ENCODE peak calls at places on chromosome 9, in five cellular contexts. T, G, D, I and C are unnamed samples.

GRCh38 chr9:88364706-88365105 is 23.5 kb upstream of the SPIN1 start:
- DNase-seq in I (no peak), T (no peak), D (no peak), G (no peak), C (no peak)

GRCh38 chr9:105275938-105276337 is 31.5 kb downstream of the SLC44A1 start:
- DNase-seq in T (no peak), D (no peak), G (no peak), I (no peak), C (no peak)

GRCh38 chr9:35920004-35920658 is 10.8 kb downstream of the SPAAR start:
- DNase-seq in I (no peak), G (no peak), D (peak), T (no peak), C (no peak)

GRCh38 chr9:10371824-10372223 is 241.0 kb downstream of the PTPRD start:
- DNase-seq in D (no peak), I (no peak), G (no peak), T (no peak), C (no peak)

GRCh38 chr9:88011005-88011766 is 36.9 kb upstream of the CDK20 start:
- DNase-seq in G (no peak), I (no peak), T (no peak), D (peak), C (no peak)

GRCh38 chr9:111952559-111952958 is 55.9 kb downstream of the UGCG start:
- DNase-seq in G (peak), T (no peak), D (peak), I (no peak), C (no peak)

GRCh38 chr9:2623046-2623865 is 1.7 kb downstream of the VLDLR start:
- DNase-seq in D (peak), T (no peak), I (peak), G (peak), C (peak)

GRCh38 chr9:106655966-106656365 is 207.0 kb upstream of the ZNF462 start:
- DNase-seq in T (no peak), G (no peak), I (no peak), D (no peak), C (no peak)

GRCh38 chr9:4537581-4537980 is 47.3 kb downstream of the SLC1A1 start:
- DNase-seq in G (no peak), D (no peak), I (no peak), T (no peak), C (no peak)

GRCh38 chr9:21027295-21027694 is 4.1 kb downstream of the HACD4 start:
- DNase-seq in I (no peak), G (peak), D (peak), T (no peak), C (no peak)

GRCh38 chr9:128215491-128216404 is 12.6 kb downstream of the DNM1 start:
- DNase-seq in D (peak), I (no peak), T (no peak), G (peak), C (no peak)